ENCODE peak calls at places on chromosomes 7 and 10, in four cellular contexts. X is AG08395; W is Calu3; O is activated CD8-positive, alpha-beta memory T cell treated with anti-CD3 and anti-CD28 coated beads for 4 hours. R is an unnamed sample.

GRCh38 chr7:117157121-117157870 is 165.6 kb downstream of the WNT2 start:
- DNase-seq in X (peak; percentile 95), W (no peak), O (no peak), R (peak; percentile 48)

GRCh38 chr10:110861930-110862677 is 9.6 kb upstream of the PDCD4 start:
- DNase-seq in X (no peak), W (no peak), O (no peak), R (no peak)

GRCh38 chr7:16299853-16300252 is 121.5 kb downstream of the CRPPA start:
- DNase-seq in X (no peak), W (no peak), O (no peak), R (no peak)

GRCh38 chr7:71775648-71776047 is 636.5 kb downstream of the CALN1 start:
- DNase-seq in X (no peak), W (no peak), O (no peak), R (no peak)

GRCh38 chr7:77328669-77329068 is 87.5 kb downstream of the GSAP start:
- DNase-seq in X (peak; percentile 65), W (no peak), O (no peak), R (peak; percentile 26)

GRCh38 chr7:7751243-7752092 is 33.1 kb upstream of the RPA3 start:
- DNase-seq in X (no peak), W (no peak), O (no peak), R (no peak)

GRCh38 chr10:69766161-69766910 is 35.4 kb upstream of the COL13A1 start:
- DNase-seq in X (peak; percentile 38), W (no peak), O (no peak), R (no peak)

GRCh38 chr7:43639858-43640491 is 57.1 kb downstream of the STK17A start:
- DNase-seq in X (peak; percentile 68), W (peak; percentile 41), O (no peak), R (peak; percentile 63)

GRCh38 chr7:10779465-10780399 is 193.9 kb upstream of the PHF14 start:
- DNase-seq in X (no peak), W (no peak), O (no peak), R (no peak)